ENCODE peak calls at places on chromosome 19, in ten cellular contexts. One of them, this sample, is unnamed.

GRCh38 chr19:1794424-1795185 is 17.5 kb downstream of the ATP8B3 start:
- DNase-seq in GM12865: no peak
- DNase-seq in SK-N-SH: no peak
- DNase-seq in cardiac fibroblast: no peak
- DNase-seq in right atrium auricular region: no peak
- DNase-seq in neural crest cell: no peak
- DNase-seq in lower leg skin: no peak
- DNase-seq in fibroblast of lung: no peak
- DNase-seq in endothelial cell: no peak
- DNase-seq in nephron progenitor cell: no peak
- DNase-seq in this sample: no peak

GRCh38 chr19:16836115-16836905 is 7.1 kb downstream of the SIN3B start:
- DNase-seq in GM12865: peak; percentile 73
- DNase-seq in SK-N-SH: no peak
- DNase-seq in cardiac fibroblast: peak; percentile 26
- DNase-seq in right atrium auricular region: no peak
- DNase-seq in neural crest cell: no peak
- DNase-seq in lower leg skin: no peak
- DNase-seq in fibroblast of lung: peak; percentile 32
- DNase-seq in endothelial cell: no peak
- DNase-seq in nephron progenitor cell: no peak
- DNase-seq in this sample: peak; percentile 77

GRCh38 chr19:43910884-43911283 is 24.2 kb downstream of the ZNF45 start:
- DNase-seq in GM12865: no peak
- DNase-seq in SK-N-SH: no peak
- DNase-seq in cardiac fibroblast: no peak
- DNase-seq in right atrium auricular region: no peak
- DNase-seq in neural crest cell: no peak
- DNase-seq in lower leg skin: no peak
- DNase-seq in fibroblast of lung: no peak
- DNase-seq in endothelial cell: no peak
- DNase-seq in nephron progenitor cell: no peak
- DNase-seq in this sample: no peak

GRCh38 chr19:18292810-18293641 is 11.6 kb upstream of the JUND start:
- DNase-seq in GM12865: peak; percentile 67
- DNase-seq in SK-N-SH: peak; percentile 92
- DNase-seq in cardiac fibroblast: peak; percentile 56
- DNase-seq in right atrium auricular region: peak; percentile 91
- DNase-seq in neural crest cell: peak; percentile 64
- DNase-seq in lower leg skin: peak; percentile 97
- DNase-seq in fibroblast of lung: peak; percentile 84
- DNase-seq in endothelial cell: peak; percentile 61
- DNase-seq in nephron progenitor cell: peak; percentile 79
- DNase-seq in this sample: peak; percentile 73

GRCh38 chr19:33388231-33388816 is 14.8 kb downstream of the CEBPG start:
- DNase-seq in GM12865: no peak
- DNase-seq in SK-N-SH: peak; percentile 34
- DNase-seq in cardiac fibroblast: no peak
- DNase-seq in right atrium auricular region: no peak
- DNase-seq in neural crest cell: no peak
- DNase-seq in lower leg skin: peak; percentile 85
- DNase-seq in fibroblast of lung: no peak
- DNase-seq in endothelial cell: no peak
- DNase-seq in nephron progenitor cell: no peak
- DNase-seq in this sample: peak; percentile 29

GRCh38 chr19:58212336-58213074 is 16.2 kb upstream of the ZNF544 start:
- DNase-seq in GM12865: no peak
- DNase-seq in SK-N-SH: no peak
- DNase-seq in cardiac fibroblast: peak; percentile 17
- DNase-seq in right atrium auricular region: no peak
- DNase-seq in neural crest cell: no peak
- DNase-seq in lower leg skin: no peak
- DNase-seq in fibroblast of lung: no peak
- DNase-seq in endothelial cell: no peak
- DNase-seq in nephron progenitor cell: no peak
- DNase-seq in this sample: no peak

GRCh38 chr19:7849631-7850428 is 19.8 kb downstream of the EVI5L start:
- DNase-seq in GM12865: no peak
- DNase-seq in SK-N-SH: no peak
- DNase-seq in cardiac fibroblast: no peak
- DNase-seq in right atrium auricular region: no peak
- DNase-seq in neural crest cell: no peak
- DNase-seq in lower leg skin: no peak
- DNase-seq in fibroblast of lung: no peak
- DNase-seq in endothelial cell: no peak
- DNase-seq in nephron progenitor cell: no peak
- DNase-seq in this sample: no peak

GRCh38 chr19:40633207-40633606 is 32.0 kb downstream of the LTBP4 start:
- DNase-seq in GM12865: no peak
- DNase-seq in SK-N-SH: no peak
- DNase-seq in cardiac fibroblast: peak; percentile 53
- DNase-seq in right atrium auricular region: no peak
- DNase-seq in neural crest cell: no peak
- DNase-seq in lower leg skin: no peak
- DNase-seq in fibroblast of lung: peak; percentile 84
- DNase-seq in endothelial cell: no peak
- DNase-seq in nephron progenitor cell: no peak
- DNase-seq in this sample: no peak

GRCh38 chr19:911197-912033 is 1.6 kb downstream of the R3HDM4 start:
- DNase-seq in GM12865: no peak
- DNase-seq in SK-N-SH: peak; percentile 59
- DNase-seq in cardiac fibroblast: no peak
- DNase-seq in right atrium auricular region: no peak
- DNase-seq in neural crest cell: no peak
- DNase-seq in lower leg skin: no peak
- DNase-seq in fibroblast of lung: no peak
- DNase-seq in endothelial cell: no peak
- DNase-seq in nephron progenitor cell: no peak
- DNase-seq in this sample: no peak

GRCh38 chr19:23393121-23393520 is 2.1 kb downstream of the ZNF91 start:
- DNase-seq in GM12865: no peak
- DNase-seq in SK-N-SH: no peak
- DNase-seq in cardiac fibroblast: peak; percentile 28
- DNase-seq in right atrium auricular region: no peak
- DNase-seq in neural crest cell: no peak
- DNase-seq in lower leg skin: no peak
- DNase-seq in fibroblast of lung: no peak
- DNase-seq in endothelial cell: no peak
- DNase-seq in nephron progenitor cell: no peak
- DNase-seq in this sample: no peak

GRCh38 chr19:18865973-18866799 is 29.8 kb downstream of the CERS1 start:
- DNase-seq in GM12865: peak; percentile 69
- DNase-seq in SK-N-SH: peak; percentile 98
- DNase-seq in cardiac fibroblast: peak; percentile 67
- DNase-seq in right atrium auricular region: no peak
- DNase-seq in neural crest cell: peak; percentile 77
- DNase-seq in lower leg skin: no peak
- DNase-seq in fibroblast of lung: peak; percentile 39
- DNase-seq in endothelial cell: peak; percentile 88
- DNase-seq in nephron progenitor cell: peak; percentile 87
- DNase-seq in this sample: peak; percentile 95

GRCh38 chr19:5292453-5292842 is 48.2 kb downstream of the PTPRS start:
- DNase-seq in GM12865: no peak
- DNase-seq in SK-N-SH: peak; percentile 93
- DNase-seq in cardiac fibroblast: no peak
- DNase-seq in right atrium auricular region: no peak
- DNase-seq in neural crest cell: no peak
- DNase-seq in lower leg skin: no peak
- DNase-seq in fibroblast of lung: no peak
- DNase-seq in endothelial cell: no peak
- DNase-seq in nephron progenitor cell: no peak
- DNase-seq in this sample: no peak

GRCh38 chr19:5290336-5291262 is 50.0 kb downstream of the PTPRS start:
- DNase-seq in GM12865: no peak
- DNase-seq in SK-N-SH: peak; percentile 26
- DNase-seq in cardiac fibroblast: no peak
- DNase-seq in right atrium auricular region: no peak
- DNase-seq in neural crest cell: no peak
- DNase-seq in lower leg skin: no peak
- DNase-seq in fibroblast of lung: no peak
- DNase-seq in endothelial cell: no peak
- DNase-seq in nephron progenitor cell: no peak
- DNase-seq in this sample: no peak

GRCh38 chr19:5292843-5293606 is 47.6 kb downstream of the PTPRS start:
- DNase-seq in GM12865: peak; percentile 29
- DNase-seq in SK-N-SH: peak; percentile 99
- DNase-seq in cardiac fibroblast: peak; percentile 58
- DNase-seq in right atrium auricular region: peak; percentile 70
- DNase-seq in neural crest cell: peak; percentile 63
- DNase-seq in lower leg skin: peak; percentile 91
- DNase-seq in fibroblast of lung: peak; percentile 69
- DNase-seq in endothelial cell: peak; percentile 65
- DNase-seq in nephron progenitor cell: peak; percentile 80
- DNase-seq in this sample: peak; percentile 97

GRCh38 chr19:5293607-5294089 is 47.0 kb downstream of the PTPRS start:
- DNase-seq in GM12865: no peak
- DNase-seq in SK-N-SH: peak; percentile 94
- DNase-seq in cardiac fibroblast: peak; percentile 10
- DNase-seq in right atrium auricular region: no peak
- DNase-seq in neural crest cell: peak; percentile 61
- DNase-seq in lower leg skin: peak; percentile 89
- DNase-seq in fibroblast of lung: peak; percentile 52
- DNase-seq in endothelial cell: peak; percentile 42
- DNase-seq in nephron progenitor cell: peak; percentile 74
- DNase-seq in this sample: peak; percentile 66

GRCh38 chr19:5291588-5292193 is 48.9 kb downstream of the PTPRS start:
- DNase-seq in GM12865: no peak
- DNase-seq in SK-N-SH: peak; percentile 27
- DNase-seq in cardiac fibroblast: no peak
- DNase-seq in right atrium auricular region: no peak
- DNase-seq in neural crest cell: no peak
- DNase-seq in lower leg skin: no peak
- DNase-seq in fibroblast of lung: no peak
- DNase-seq in endothelial cell: no peak
- DNase-seq in nephron progenitor cell: no peak
- DNase-seq in this sample: no peak
- TF ChIP-seq CTCF in GM12865: no peak
- TF ChIP-seq CTCF in SK-N-SH: no peak
- TF ChIP-seq CTCF in cardiac fibroblast: no peak
- TF ChIP-seq CTCF in right atrium auricular region: no peak
- TF ChIP-seq CTCF in neural crest cell: no peak
- TF ChIP-seq CTCF in lower leg skin: no peak
- TF ChIP-seq CTCF in fibroblast of lung: no peak
- TF ChIP-seq CTCF in endothelial cell: no peak
- TF ChIP-seq CTCF in nephron progenitor cell: no peak
- TF ChIP-seq CTCF in this sample: no peak

GRCh38 chr19:12825259-12826131 is 8.9 kb downstream of the RTBDN start:
- DNase-seq in GM12865: no peak
- DNase-seq in SK-N-SH: peak; percentile 88
- DNase-seq in cardiac fibroblast: peak; percentile 52
- DNase-seq in right atrium auricular region: no peak
- DNase-seq in neural crest cell: peak; percentile 68
- DNase-seq in lower leg skin: no peak
- DNase-seq in fibroblast of lung: no peak
- DNase-seq in endothelial cell: peak; percentile 83
- DNase-seq in nephron progenitor cell: peak; percentile 84
- DNase-seq in this sample: peak; percentile 62
- TF ChIP-seq CTCF in GM12865: no peak
- TF ChIP-seq CTCF in SK-N-SH: peak; percentile 48
- TF ChIP-seq CTCF in cardiac fibroblast: peak; percentile 39
- TF ChIP-seq CTCF in right atrium auricular region: peak; percentile 23
- TF ChIP-seq CTCF in neural crest cell: peak; percentile 68
- TF ChIP-seq CTCF in lower leg skin: no peak
- TF ChIP-seq CTCF in fibroblast of lung: peak; percentile 23
- TF ChIP-seq CTCF in endothelial cell: peak; percentile 76
- TF ChIP-seq CTCF in nephron progenitor cell: peak; percentile 72
- TF ChIP-seq CTCF in this sample: peak; percentile 29

GRCh38 chr19:10557603-10558197 is 8.1 kb downstream of the KRI1 start:
- DNase-seq in GM12865: no peak
- DNase-seq in SK-N-SH: no peak
- DNase-seq in cardiac fibroblast: no peak
- DNase-seq in right atrium auricular region: no peak
- DNase-seq in neural crest cell: no peak
- DNase-seq in lower leg skin: no peak
- DNase-seq in fibroblast of lung: no peak
- DNase-seq in endothelial cell: no peak
- DNase-seq in nephron progenitor cell: no peak
- DNase-seq in this sample: no peak
- TF ChIP-seq CTCF in GM12865: no peak
- TF ChIP-seq CTCF in SK-N-SH: no peak
- TF ChIP-seq CTCF in cardiac fibroblast: no peak
- TF ChIP-seq CTCF in right atrium auricular region: no peak
- TF ChIP-seq CTCF in neural crest cell: no peak
- TF ChIP-seq CTCF in lower leg skin: no peak
- TF ChIP-seq CTCF in fibroblast of lung: no peak
- TF ChIP-seq CTCF in endothelial cell: no peak
- TF ChIP-seq CTCF in nephron progenitor cell: no peak
- TF ChIP-seq CTCF in this sample: no peak

GRCh38 chr19:45445139-45445538 is 21.4 kb upstream of the ERCC1 start:
- DNase-seq in GM12865: no peak
- DNase-seq in SK-N-SH: no peak
- DNase-seq in cardiac fibroblast: no peak
- DNase-seq in right atrium auricular region: no peak
- DNase-seq in neural crest cell: no peak
- DNase-seq in lower leg skin: no peak
- DNase-seq in fibroblast of lung: no peak
- DNase-seq in endothelial cell: no peak
- DNase-seq in nephron progenitor cell: no peak
- DNase-seq in this sample: no peak

GRCh38 chr19:45446944-45447343 is 20.9 kb upstream of the FOSB start:
- DNase-seq in GM12865: no peak
- DNase-seq in SK-N-SH: no peak
- DNase-seq in cardiac fibroblast: no peak
- DNase-seq in right atrium auricular region: no peak
- DNase-seq in neural crest cell: no peak
- DNase-seq in lower leg skin: peak; percentile 95
- DNase-seq in fibroblast of lung: no peak
- DNase-seq in endothelial cell: no peak
- DNase-seq in nephron progenitor cell: no peak
- DNase-seq in this sample: no peak

GRCh38 chr19:45448425-45448756 is 19.4 kb upstream of the FOSB start:
- DNase-seq in GM12865: no peak
- DNase-seq in SK-N-SH: no peak
- DNase-seq in cardiac fibroblast: no peak
- DNase-seq in right atrium auricular region: no peak
- DNase-seq in neural crest cell: no peak
- DNase-seq in lower leg skin: no peak
- DNase-seq in fibroblast of lung: no peak
- DNase-seq in endothelial cell: no peak
- DNase-seq in nephron progenitor cell: no peak
- DNase-seq in this sample: no peak

GRCh38 chr19:45444318-45445041 is 20.8 kb upstream of the ERCC1 start:
- DNase-seq in GM12865: peak; percentile 90
- DNase-seq in SK-N-SH: peak; percentile 95
- DNase-seq in cardiac fibroblast: peak; percentile 88
- DNase-seq in right atrium auricular region: peak; percentile 95
- DNase-seq in neural crest cell: peak; percentile 81
- DNase-seq in lower leg skin: peak; percentile 99
- DNase-seq in fibroblast of lung: peak; percentile 77
- DNase-seq in endothelial cell: peak; percentile 95
- DNase-seq in nephron progenitor cell: peak; percentile 99
- DNase-seq in this sample: peak; percentile 94

DNA sequence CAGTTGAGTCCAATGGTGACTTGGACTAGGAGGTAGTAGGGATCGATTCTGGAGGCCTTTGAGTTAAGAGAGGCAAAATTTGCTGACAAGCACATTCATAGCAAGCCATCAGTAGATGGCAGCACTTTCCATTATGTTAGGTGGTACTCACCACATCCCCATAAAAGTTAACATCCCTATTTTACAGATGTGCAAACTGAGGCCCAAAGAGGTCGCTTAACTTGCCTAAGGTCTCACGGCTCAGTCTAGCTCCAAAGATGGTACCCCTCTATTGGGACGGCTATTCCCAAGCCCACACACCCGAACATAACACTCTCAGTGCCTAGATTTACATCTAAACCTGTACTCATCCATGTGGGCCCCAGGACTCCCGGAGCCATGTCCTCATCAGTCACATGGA is 21.5 kb upstream of the FOSB start:
- DNase-seq in GM12865: peak; percentile 62
- DNase-seq in SK-N-SH: peak; percentile 42
- DNase-seq in cardiac fibroblast: peak; percentile 73
- DNase-seq in right atrium auricular region: no peak
- DNase-seq in neural crest cell: no peak
- DNase-seq in lower leg skin: no peak
- DNase-seq in fibroblast of lung: peak; percentile 36
- DNase-seq in endothelial cell: no peak
- DNase-seq in nephron progenitor cell: no peak
- DNase-seq in this sample: peak; percentile 57
- TF ChIP-seq CTCF in GM12865: peak; percentile 45
- TF ChIP-seq CTCF in SK-N-SH: peak; percentile 62
- TF ChIP-seq CTCF in cardiac fibroblast: peak; percentile 40
- TF ChIP-seq CTCF in right atrium auricular region: peak; percentile 20
- TF ChIP-seq CTCF in neural crest cell: peak; percentile 42
- TF ChIP-seq CTCF in lower leg skin: no peak
- TF ChIP-seq CTCF in fibroblast of lung: peak; percentile 49
- TF ChIP-seq CTCF in endothelial cell: peak; percentile 23
- TF ChIP-seq CTCF in nephron progenitor cell: no peak
- TF ChIP-seq CTCF in this sample: peak; percentile 43

This sample was measured in GM13976.